ENCODE peak calls at places on chromosomes 7 and 10, in five cellular contexts. Z is lung; V is tibial artery; T is cardiac muscle cell; D is CD8-positive, alpha-beta memory T cell. U is an unnamed sample.

GRCh38 chr10:34885901-34886300 is 70.8 kb upstream of the PARD3 start:
- DNase-seq in Z (no peak), T (no peak), D (no peak), V (no peak), U (no peak)

GRCh38 chr10:97896756-97897155 is 47.1 kb downstream of the GOLGA7B start:
- DNase-seq in Z (no peak), T (no peak), D (no peak), V (no peak), U (no peak)

GRCh38 chr10:114283091-114283490 is 44.0 kb downstream of the VWA2 start:
- DNase-seq in Z (no peak), D (no peak), V (peak), T (no peak), U (no peak)

GRCh38 chr10:43083764-43084163 is 6.9 kb downstream of the RET start:
- DNase-seq in T (no peak), D (no peak), V (no peak), Z (no peak), U (no peak)

GRCh38 chr10:75717126-75717916 is 285.9 kb downstream of the LRMDA start:
- DNase-seq in V (no peak), T (peak), D (no peak), Z (no peak), U (no peak)

GRCh38 chr10:84523509-84523908 is 195.1 kb downstream of the CCSER2 start:
- DNase-seq in V (no peak), T (peak), D (no peak), Z (no peak), U (no peak)

GRCh38 chr10:123569436-123570010 is 96.6 kb upstream of the GPR26 start:
- DNase-seq in D (no peak), T (no peak), Z (no peak), V (no peak), U (no peak)

GRCh38 chr10:110872145-110872983 is 636 bp downstream of the PDCD4 start:
- DNase-seq in T (peak), Z (peak), D (peak), V (peak), U (peak)

GRCh38 chr7:140143997-140144396 is 32.8 kb downstream of the KDM7A start:
- DNase-seq in D (no peak), T (no peak), V (no peak), Z (no peak), U (no peak)

DNA sequence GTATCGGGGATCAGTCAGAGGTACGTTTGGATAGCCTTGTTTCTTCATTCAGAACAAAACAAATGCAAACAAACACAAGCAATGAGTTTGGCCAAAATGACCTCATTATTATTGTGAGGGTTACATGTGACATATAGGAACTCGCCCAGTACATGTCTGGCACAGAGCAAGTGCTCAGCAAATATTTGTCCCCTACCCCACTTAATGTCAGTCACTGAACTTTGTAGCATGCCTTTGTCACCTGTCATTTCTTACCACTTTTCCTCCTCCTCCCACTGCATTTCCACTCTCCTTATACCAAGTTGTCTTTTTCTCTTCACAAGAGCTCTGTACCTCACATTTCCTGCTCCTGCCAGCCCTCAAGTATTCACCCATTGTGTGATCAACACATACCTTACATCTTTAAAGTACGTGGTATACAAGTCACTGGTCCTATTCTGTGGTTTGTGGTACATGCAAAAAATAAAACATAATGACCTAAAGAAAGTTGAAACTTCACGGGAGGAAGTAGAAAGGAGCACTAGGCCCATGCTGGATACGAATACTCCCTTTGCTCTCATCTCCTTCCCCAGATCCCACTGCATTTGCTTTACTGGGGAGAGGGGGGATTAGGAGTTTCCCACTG is 236.0 kb downstream of the INHBA start:
- DNase-seq in V (no peak), Z (no peak), T (no peak), D (no peak), U (no peak)
- H3K4me3 ChIP-seq in V (no peak), Z (no peak), T (no peak), D (no peak), U (no peak)

DNA sequence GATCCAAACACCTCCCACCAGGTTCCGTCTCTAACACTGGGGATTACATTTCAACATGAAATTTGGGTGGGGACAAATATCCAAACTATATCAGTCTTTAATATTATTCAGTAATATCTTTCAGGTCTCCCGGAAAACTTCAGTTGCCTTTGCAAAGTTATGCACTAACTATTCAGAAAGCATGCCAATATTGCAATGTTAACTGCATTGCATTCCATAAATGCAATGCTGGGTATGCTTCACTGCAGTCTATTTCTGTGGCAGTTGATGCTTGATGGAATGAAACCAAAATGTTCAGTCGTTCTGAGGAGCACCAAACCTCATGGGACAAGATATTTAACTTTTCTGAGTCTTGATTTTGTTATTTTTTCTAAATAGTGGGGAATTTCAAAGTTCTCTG is 147.5 kb downstream of the SLC16A9 start:
- DNase-seq in T (no peak), V (no peak), D (no peak), Z (no peak), U (no peak)
- H3K4me3 ChIP-seq in T (no peak), V (no peak), D (no peak), Z (no peak), U (no peak)

GRCh38 chr7:90181485-90181884 is 27.2 kb downstream of the STEAP1 start:
- DNase-seq in T (no peak), D (no peak), V (no peak), Z (no peak), U (no peak)
- H3K4me3 ChIP-seq in T (no peak), D (no peak), V (no peak), Z (no peak), U (no peak)

GRCh38 chr10:33434948-33435347 is 100.5 kb upstream of the NRP1 start:
- DNase-seq in V (no peak), Z (no peak), D (no peak), T (no peak), U (no peak)
- H3K4me3 ChIP-seq in V (no peak), Z (no peak), D (no peak), T (no peak), U (no peak)

U was measured in gastrocnemius medialis.